ENCODE peak calls at places on chromosomes 3 and 15, in five cellular contexts. One of them, this sample, is unnamed.

GRCh38 chr15:62344806-62345539 is 179.9 kb upstream of the C2CD4B start:
- DNase-seq in HS-5: no peak
- DNase-seq in H9: peak
- DNase-seq in AG20443: peak
- DNase-seq in coronary artery: no peak
- DNase-seq in this sample: peak

GRCh38 chr15:73338606-73339388 is 30.0 kb downstream of the HCN4 start:
- DNase-seq in HS-5: no peak
- DNase-seq in coronary artery: no peak
- DNase-seq in H9: no peak
- DNase-seq in AG20443: no peak
- DNase-seq in this sample: no peak

GRCh38 chr3:55682461-55682860 is 195.4 kb upstream of the WNT5A start:
- DNase-seq in coronary artery: peak
- DNase-seq in HS-5: no peak
- DNase-seq in AG20443: no peak
- DNase-seq in H9: no peak
- DNase-seq in this sample: no peak

GRCh38 chr3:139355937-139356336 is 12.1 kb downstream of the MRPS22 start:
- DNase-seq in HS-5: no peak
- DNase-seq in AG20443: no peak
- DNase-seq in H9: no peak
- DNase-seq in coronary artery: no peak
- DNase-seq in this sample: no peak

GRCh38 chr3:190036631-190037030 is 84.1 kb downstream of the P3H2 start:
- DNase-seq in HS-5: no peak
- DNase-seq in coronary artery: no peak
- DNase-seq in H9: no peak
- DNase-seq in AG20443: no peak
- DNase-seq in this sample: no peak

GRCh38 chr3:189813652-189814245 is 182.6 kb downstream of the TP63 start:
- DNase-seq in HS-5: no peak
- DNase-seq in coronary artery: no peak
- DNase-seq in H9: peak
- DNase-seq in AG20443: no peak
- DNase-seq in this sample: peak

GRCh38 chr3:194339836-194340235 is 11.3 kb downstream of the CPN2 start:
- DNase-seq in AG20443: no peak
- DNase-seq in H9: no peak
- DNase-seq in HS-5: no peak
- DNase-seq in coronary artery: no peak
- DNase-seq in this sample: peak

GRCh38 chr3:87076951-87077350 is 86.0 kb upstream of the VGLL3 start:
- DNase-seq in coronary artery: no peak
- DNase-seq in H9: no peak
- DNase-seq in HS-5: peak
- DNase-seq in AG20443: peak
- DNase-seq in this sample: no peak

GRCh38 chr3:165744025-165744424 is 93.2 kb downstream of the BCHE start:
- DNase-seq in AG20443: no peak
- DNase-seq in HS-5: no peak
- DNase-seq in H9: no peak
- DNase-seq in coronary artery: no peak
- DNase-seq in this sample: no peak

GRCh38 chr3:22907796-22908195 is 295.3 kb upstream of the UBE2E2 start:
- DNase-seq in AG20443: no peak
- DNase-seq in coronary artery: no peak
- DNase-seq in H9: no peak
- DNase-seq in HS-5: no peak
- DNase-seq in this sample: no peak

GRCh38 chr3:193830791-193831191 is 237.8 kb downstream of the OPA1 start:
- DNase-seq in HS-5: no peak
- DNase-seq in H9: no peak
- DNase-seq in coronary artery: no peak
- DNase-seq in AG20443: no peak
- DNase-seq in this sample: no peak

GRCh38 chr3:34009480-34009844 is 211.0 kb downstream of the PDCD6IP start:
- DNase-seq in AG20443: no peak
- DNase-seq in coronary artery: no peak
- DNase-seq in H9: no peak
- DNase-seq in HS-5: no peak
- DNase-seq in this sample: no peak

GRCh38 chr15:77889009-77889806 is 188.3 kb downstream of the TBC1D2B start:
- DNase-seq in H9: no peak
- DNase-seq in AG20443: no peak
- DNase-seq in coronary artery: no peak
- DNase-seq in HS-5: no peak
- DNase-seq in this sample: no peak

GRCh38 chr3:182837855-182838454 is 44.7 kb downstream of the ATP11B start:
- DNase-seq in coronary artery: no peak
- DNase-seq in HS-5: no peak
- DNase-seq in AG20443: peak
- DNase-seq in H9: no peak
- DNase-seq in this sample: peak

GRCh38 chr3:142152349-142152748 is 3.0 kb upstream of the TFDP2 start:
- DNase-seq in HS-5: no peak
- DNase-seq in H9: peak
- DNase-seq in AG20443: no peak
- DNase-seq in coronary artery: no peak
- DNase-seq in this sample: peak

GRCh38 chr15:74270854-74271520 is 34.9 kb downstream of the CCDC33 start:
- DNase-seq in H9: no peak
- DNase-seq in HS-5: no peak
- DNase-seq in AG20443: no peak
- DNase-seq in coronary artery: no peak
- DNase-seq in this sample: peak

GRCh38 chr3:123642182-123642956 is 57.5 kb upstream of the HACD2 start:
- DNase-seq in AG20443: peak
- DNase-seq in H9: peak
- DNase-seq in coronary artery: peak
- DNase-seq in HS-5: peak
- DNase-seq in this sample: peak

GRCh38 chr3:138127636-138128365 is 4.4 kb downstream of the A4GNT start:
- DNase-seq in coronary artery: no peak
- DNase-seq in AG20443: no peak
- DNase-seq in H9: no peak
- DNase-seq in HS-5: no peak
- DNase-seq in this sample: no peak

GRCh38 chr3:46617941-46618340 is 5.6 kb downstream of the FAM240A start:
- DNase-seq in AG20443: no peak
- DNase-seq in HS-5: no peak
- DNase-seq in H9: no peak
- DNase-seq in coronary artery: no peak
- DNase-seq in this sample: no peak

GRCh38 chr3:155525324-155525833 is 219.5 kb downstream of the PLCH1 start:
- DNase-seq in HS-5: no peak
- DNase-seq in AG20443: no peak
- DNase-seq in coronary artery: no peak
- DNase-seq in H9: no peak
- DNase-seq in this sample: peak

GRCh38 chr3:42387802-42388651 is 22.4 kb downstream of the LYZL4 start:
- DNase-seq in coronary artery: peak
- DNase-seq in AG20443: no peak
- DNase-seq in HS-5: peak
- DNase-seq in H9: no peak
- DNase-seq in this sample: no peak

GRCh38 chr15:32691316-32692032 is 26.3 kb upstream of the GREM1 start:
- DNase-seq in coronary artery: no peak
- DNase-seq in AG20443: no peak
- DNase-seq in H9: no peak
- DNase-seq in HS-5: no peak
- DNase-seq in this sample: no peak

GRCh38 chr3:183837390-183837789 is 12.0 kb upstream of the MAP6D1 start:
- DNase-seq in AG20443: no peak
- DNase-seq in coronary artery: no peak
- DNase-seq in HS-5: no peak
- DNase-seq in H9: no peak
- DNase-seq in this sample: no peak

GRCh38 chr3:145639207-145639606 is 521.8 kb downstream of the PLOD2 start:
- DNase-seq in H9: no peak
- DNase-seq in AG20443: no peak
- DNase-seq in HS-5: no peak
- DNase-seq in coronary artery: no peak
- DNase-seq in this sample: no peak

GRCh38 chr15:35854398-35854797 is 308.4 kb upstream of the DPH6 start:
- DNase-seq in AG20443: no peak
- DNase-seq in coronary artery: no peak
- DNase-seq in H9: no peak
- DNase-seq in HS-5: no peak
- DNase-seq in this sample: no peak

GRCh38 chr3:104907507-104907906 is 459.2 kb upstream of the ALCAM start:
- DNase-seq in H9: no peak
- DNase-seq in HS-5: peak
- DNase-seq in AG20443: peak
- DNase-seq in coronary artery: no peak
- DNase-seq in this sample: no peak

GRCh38 chr15:69065981-69066645 is 51.6 kb downstream of the NOX5 start:
- DNase-seq in coronary artery: no peak
- DNase-seq in AG20443: no peak
- DNase-seq in HS-5: no peak
- DNase-seq in H9: peak
- DNase-seq in this sample: no peak

GRCh38 chr3:43894176-43895049 is 203.7 kb downstream of the ABHD5 start:
- DNase-seq in AG20443: peak
- DNase-seq in HS-5: no peak
- DNase-seq in H9: peak
- DNase-seq in coronary artery: no peak
- DNase-seq in this sample: peak

GRCh38 chr3:144105542-144105941 is 133.9 kb downstream of the DIPK2A start:
- DNase-seq in HS-5: no peak
- DNase-seq in coronary artery: no peak
- DNase-seq in H9: no peak
- DNase-seq in AG20443: no peak
- DNase-seq in this sample: no peak

GRCh38 chr3:169954142-169954756 is 12.4 kb upstream of the SEC62 start:
- DNase-seq in coronary artery: no peak
- DNase-seq in HS-5: no peak
- DNase-seq in AG20443: no peak
- DNase-seq in H9: no peak
- DNase-seq in this sample: no peak

GRCh38 chr15:99131441-99132023 is 26.7 kb downstream of the SYNM start:
- DNase-seq in coronary artery: no peak
- DNase-seq in H9: no peak
- DNase-seq in AG20443: no peak
- DNase-seq in HS-5: no peak
- DNase-seq in this sample: no peak

GRCh38 chr15:92657486-92657885 is 1.9 kb upstream of the FAM174B start:
- DNase-seq in AG20443: no peak
- DNase-seq in coronary artery: no peak
- DNase-seq in HS-5: no peak
- DNase-seq in H9: no peak
- DNase-seq in this sample: no peak

GRCh38 chr3:136122006-136122405 is 74.1 kb downstream of the MSL2 start:
- DNase-seq in coronary artery: no peak
- DNase-seq in HS-5: no peak
- DNase-seq in H9: no peak
- DNase-seq in AG20443: no peak
- DNase-seq in this sample: no peak

GRCh38 chr3:59128685-59129084 is 78.9 kb upstream of the CFAP20DC start:
- DNase-seq in HS-5: no peak
- DNase-seq in AG20443: no peak
- DNase-seq in coronary artery: no peak
- DNase-seq in H9: peak
- DNase-seq in this sample: peak

GRCh38 chr3:63232764-63233396 is 45.2 kb upstream of the SYNPR start:
- DNase-seq in H9: no peak
- DNase-seq in HS-5: no peak
- DNase-seq in AG20443: peak
- DNase-seq in coronary artery: no peak
- DNase-seq in this sample: peak